ENCODE peak calls at places on chromosomes 12 and 14, in four cellular contexts. D is spleen, U is fibroblast of mammary gland, Y is heart right ventricle. Q is an unnamed sample.

GRCh38 chr12:4133636-4134433 is 139.7 kb upstream of the CCND2 start:
- DNase-seq in D (no peak), U (no peak), Y (peak), Q (no peak)

GRCh38 chr14:37246427-37246829 is 48.7 kb downstream of the MIPOL1 start:
- DNase-seq in D (no peak), U (peak), Y (no peak), Q (peak)

GRCh38 chr12:124565071-124565491 is 2.3 kb downstream of the NCOR2 start:
- DNase-seq in D (no peak), U (peak), Y (no peak), Q (no peak)

GRCh38 chr12:122117979-122118378 is 39.4 kb downstream of the MLXIP start:
- DNase-seq in D (peak), U (peak), Y (no peak), Q (no peak)

GRCh38 chr12:57754411-57755193 is at the start of gene MARCHF9:
- DNase-seq in D (peak), U (no peak), Y (peak), Q (no peak)

GRCh38 chr14:96094656-96095055 is 55.5 kb downstream of the C14orf132 start:
- DNase-seq in D (no peak), U (no peak), Y (no peak), Q (no peak)

GRCh38 chr14:20690848-20691640 is 2.5 kb downstream of the ANG start:
- DNase-seq in D (no peak), U (peak), Y (peak), Q (peak)

GRCh38 chr14:72643317-72643801 is 250.5 kb downstream of the DPF3 start:
- DNase-seq in D (no peak), U (peak), Y (peak), Q (peak)

GRCh38 chr14:59439256-59440015 is 25.7 kb downstream of the GPR135 start:
- DNase-seq in D (no peak), U (peak), Y (no peak), Q (peak)

GRCh38 chr14:90846511-90846910 is 30.3 kb upstream of the TTC7B start:
- DNase-seq in D (no peak), U (peak), Y (no peak), Q (peak)

GRCh38 chr12:57811028-57811755 is 7.3 kb downstream of the AVIL start:
- DNase-seq in D (peak), U (no peak), Y (no peak), Q (no peak)

DNA sequence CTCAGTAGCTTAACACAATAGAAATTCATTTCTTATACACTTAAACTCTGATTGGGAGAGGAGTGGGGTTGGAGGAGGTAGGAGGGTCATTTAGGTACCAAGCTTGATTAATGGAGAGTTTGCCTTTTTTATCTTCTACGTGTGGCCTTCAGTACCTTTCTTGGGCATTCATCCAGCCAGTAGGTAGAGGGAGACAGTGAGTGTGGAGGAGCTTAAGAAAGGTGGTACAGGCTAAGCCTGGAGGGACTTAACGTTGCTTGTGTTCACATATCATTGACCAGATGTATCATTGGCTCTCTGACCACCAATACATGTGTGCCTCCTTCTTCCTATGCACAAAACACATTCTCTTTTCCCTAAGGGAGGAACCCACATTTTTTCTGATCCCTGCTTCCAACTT is 232.9 kb upstream of the CRY1 start:
- DNase-seq in D (no peak), U (no peak), Y (no peak), Q (no peak)
- TF ChIP-seq CTCF in D (no peak), U (no peak), Y (no peak), Q (no peak)

GRCh38 chr14:30624132-30624423 is 2.0 kb downstream of the SCFD1 start:
- DNase-seq in D (no peak), U (no peak), Y (no peak), Q (no peak)
- H3K4me3 ChIP-seq in D (no peak), U (no peak), Y (no peak), Q (no peak)

DNA sequence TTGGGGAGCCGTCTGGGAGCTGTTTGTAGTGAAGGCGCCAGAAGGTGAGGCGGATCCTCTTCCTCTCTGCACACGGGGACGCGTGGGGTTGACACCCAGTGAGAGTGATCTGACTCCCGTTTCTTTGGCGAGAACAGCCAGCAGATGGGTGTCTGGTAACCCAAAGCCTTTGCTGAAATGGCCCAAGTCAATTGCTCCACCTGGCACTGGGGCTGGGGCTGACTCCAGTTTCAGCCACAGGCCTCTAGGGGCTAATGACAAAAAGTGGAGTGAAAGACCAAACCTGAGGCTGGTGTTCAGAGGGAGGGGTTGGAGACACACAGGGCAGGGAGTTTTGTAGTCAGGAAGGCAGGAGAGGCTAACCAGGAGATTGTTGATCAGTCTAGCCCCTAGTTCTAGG is 87.0 kb downstream of the FRMD6 start:
- DNase-seq in D (no peak), U (no peak), Y (no peak), Q (no peak)
- TF ChIP-seq CTCF in D (no peak), U (no peak), Y (no peak), Q (no peak)

GRCh38 chr14:92688434-92689375 is 59.7 kb downstream of the LGMN start:
- DNase-seq in D (no peak), U (no peak), Y (no peak), Q (no peak)
- H3K4me3 ChIP-seq in D (no peak), U (no peak), Y (peak), Q (no peak)

DNA sequence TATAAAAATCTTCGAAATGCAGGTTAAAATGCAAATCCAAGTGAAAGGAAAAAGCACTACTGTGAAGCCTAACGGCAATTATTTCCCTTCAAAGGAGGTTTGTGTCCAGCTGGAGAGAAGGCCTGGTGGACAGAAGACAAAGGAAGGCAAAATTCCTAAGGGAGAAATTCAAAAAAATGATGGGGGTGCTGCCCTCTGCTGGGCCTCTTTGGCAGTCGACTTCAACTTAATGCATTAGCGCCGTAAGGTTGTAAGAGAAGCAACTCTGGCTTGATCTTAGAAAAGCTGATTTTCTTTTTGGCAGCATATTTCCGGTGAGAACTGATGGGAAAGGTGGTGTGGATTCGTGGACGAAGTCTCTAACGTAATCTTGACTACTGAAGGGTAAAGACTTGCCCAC is 34.3 kb upstream of the CHFR start:
- DNase-seq in D (no peak), U (no peak), Y (no peak), Q (no peak)
- TF ChIP-seq CTCF in D (no peak), U (peak), Y (no peak), Q (no peak)

GRCh38 chr12:50089730-50090129 is 4.6 kb downstream of the SMARCD1 start:
- DNase-seq in D (peak), U (no peak), Y (no peak), Q (no peak)

GRCh38 chr12:50087995-50088394 is 2.9 kb downstream of the SMARCD1 start:
- DNase-seq in D (no peak), U (peak), Y (no peak), Q (peak)

GRCh38 chr12:50090391-50090790 is 5.2 kb downstream of the SMARCD1 start:
- DNase-seq in D (peak), U (no peak), Y (no peak), Q (no peak)

GRCh38 chr12:50087159-50087558 is 2.0 kb downstream of the SMARCD1 start:
- DNase-seq in D (peak), U (no peak), Y (no peak), Q (no peak)

GRCh38 chr12:50088577-50089335 is 3.6 kb downstream of the SMARCD1 start:
- DNase-seq in D (peak), U (peak), Y (peak), Q (peak)
- H3K4me3 ChIP-seq in D (no peak), U (no peak), Y (no peak), Q (no peak)

Q was measured in astrocyte of the spinal cord.